ENCODE peak calls at places on chromosomes 7 and 10, in seven cellular contexts. D is A549, W is GM23338, L is mucosa of descending colon, C is choroid plexus epithelial cell, N is AG10803, V is hepatocyte. S is an unnamed sample.

GRCh38 chr7:137943132-137943551 is 58.7 kb downstream of the CREB3L2 start:
- DNase-seq in N (peak), W (peak), V (peak), D (no peak), L (no peak), C (peak), S (peak)

GRCh38 chr7:81299272-81299671 is 380.4 kb upstream of the SEMA3C start:
- DNase-seq in D (peak), N (peak), W (no peak), V (peak), L (no peak), C (peak), S (no peak)

GRCh38 chr10:86178401-86179142 is 188.0 kb downstream of the GRID1 start:
- DNase-seq in D (peak), L (no peak), N (peak), W (peak), C (peak), V (peak), S (no peak)

GRCh38 chr10:59177031-59177861 is 803 bp downstream of the PHYHIPL start:
- DNase-seq in D (peak), V (peak), C (peak), L (peak), W (peak), N (peak), S (peak)

GRCh38 chr10:121655254-121656142 is 57.3 kb upstream of the FGFR2 start:
- DNase-seq in D (no peak), N (no peak), C (no peak), W (peak), L (no peak), V (no peak), S (no peak)

GRCh38 chr7:40331915-40332314 is 197.1 kb downstream of the SUGCT start:
- DNase-seq in V (no peak), L (no peak), C (no peak), W (no peak), D (no peak), N (peak), S (no peak)

GRCh38 chr7:41169307-41169706 is 533.6 kb downstream of the INHBA start:
- DNase-seq in C (no peak), D (no peak), V (no peak), N (no peak), L (no peak), W (no peak), S (no peak)

GRCh38 chr7:16318989-16319915 is 102.1 kb downstream of the CRPPA start:
- DNase-seq in W (no peak), C (peak), N (no peak), V (no peak), D (peak), L (no peak), S (no peak)

GRCh38 chr7:111012799-111013675 is 77.9 kb upstream of the LRRN3 start:
- DNase-seq in N (no peak), V (no peak), W (no peak), L (no peak), D (no peak), C (no peak), S (no peak)

GRCh38 chr7:155922507-155922841 is 110.2 kb upstream of the SHH start:
- DNase-seq in L (no peak), N (no peak), D (no peak), C (no peak), W (no peak), V (no peak), S (no peak)

GRCh38 chr10:129764901-129765663 is 199.0 kb downstream of the EBF3 start:
- DNase-seq in C (no peak), L (no peak), W (no peak), V (no peak), D (no peak), N (no peak), S (no peak)

GRCh38 chr7:103636153-103636552 is 190.1 kb upstream of the SLC26A5 start:
- DNase-seq in N (no peak), D (no peak), L (no peak), W (peak), V (no peak), C (peak), S (no peak)

GRCh38 chr7:23246540-23246939 is at the start of gene GPNMB:
- DNase-seq in L (no peak), N (peak), V (peak), D (no peak), C (peak), W (peak), S (peak)

GRCh38 chr7:73879977-73880681 is 19.2 kb downstream of the TMEM270 start:
- DNase-seq in L (no peak), W (no peak), C (no peak), N (peak), V (no peak), D (peak), S (peak)

GRCh38 chr10:5858811-5859210 is 30.9 kb downstream of the ANKRD16 start:
- DNase-seq in C (no peak), W (no peak), D (no peak), V (no peak), L (no peak), N (no peak), S (no peak)

GRCh38 chr10:129416136-129416530 is 50.9 kb upstream of the MGMT start:
- DNase-seq in D (no peak), V (no peak), L (no peak), C (no peak), N (no peak), W (no peak), S (no peak)

GRCh38 chr7:44756904-44757303 is 8.3 kb downstream of the ZMIZ2 start:
- DNase-seq in C (no peak), L (no peak), N (no peak), V (no peak), D (no peak), W (no peak), S (no peak)

GRCh38 chr10:78165617-78166016 is 132.0 kb downstream of the RPS24 start:
- DNase-seq in C (no peak), W (peak), V (peak), D (peak), N (no peak), L (no peak), S (no peak)

GRCh38 chr7:157401567-157402387 is 65.0 kb downstream of the DNAJB6 start:
- DNase-seq in C (no peak), W (no peak), L (no peak), V (no peak), D (no peak), N (no peak), S (no peak)

GRCh38 chr7:101971457-101971856 is 154.0 kb downstream of the CUX1 start:
- DNase-seq in L (no peak), C (no peak), N (no peak), W (no peak), D (peak), V (no peak), S (no peak)

GRCh38 chr7:22821702-22822485 is 755 bp downstream of the TOMM7 start:
- DNase-seq in N (peak), L (peak), C (peak), D (no peak), V (peak), W (no peak), S (no peak)

GRCh38 chr10:122128357-122128756 is 139.4 kb downstream of the TACC2 start:
- DNase-seq in C (no peak), W (no peak), V (no peak), N (peak), D (no peak), L (no peak), S (peak)

GRCh38 chr10:120613180-120613579 is 156.2 kb downstream of the PLPP4 start:
- DNase-seq in D (no peak), W (no peak), L (no peak), C (no peak), N (no peak), V (no peak), S (no peak)

GRCh38 chr10:90288403-90288933 is 569.4 kb downstream of the HTR7 start:
- DNase-seq in N (no peak), V (no peak), L (no peak), D (no peak), W (peak), C (peak), S (no peak)

GRCh38 chr10:129761981-129762956 is 201.8 kb downstream of the EBF3 start:
- DNase-seq in N (no peak), V (no peak), C (no peak), L (no peak), D (no peak), W (no peak), S (peak)

GRCh38 chr10:133411523-133412380 is 12.7 kb downstream of the SPRN start:
- DNase-seq in D (no peak), L (no peak), N (no peak), C (no peak), W (no peak), V (no peak), S (no peak)

GRCh38 chr7:88218836-88219605 is 817 bp downstream of the SRI start:
- DNase-seq in C (peak), V (peak), W (peak), L (peak), N (peak), D (no peak), S (peak)

GRCh38 chr10:93068411-93069244 is 5.1 kb upstream of the CYP26A1 start:
- DNase-seq in D (peak), V (no peak), W (peak), N (peak), C (peak), L (no peak), S (no peak)
- TF ChIP-seq CTCF in D (peak), V (no peak), W (peak), N (no peak), C (peak), L (no peak), S (no peak)

GRCh38 chr10:74976565-74976964 is 134.9 kb upstream of the SAMD8 start:
- DNase-seq in L (no peak), D (peak), W (peak), C (no peak), N (no peak), V (no peak), S (no peak)
- TF ChIP-seq CTCF in L (no peak), D (no peak), W (peak), C (no peak), N (no peak), V (no peak), S (no peak)

DNA sequence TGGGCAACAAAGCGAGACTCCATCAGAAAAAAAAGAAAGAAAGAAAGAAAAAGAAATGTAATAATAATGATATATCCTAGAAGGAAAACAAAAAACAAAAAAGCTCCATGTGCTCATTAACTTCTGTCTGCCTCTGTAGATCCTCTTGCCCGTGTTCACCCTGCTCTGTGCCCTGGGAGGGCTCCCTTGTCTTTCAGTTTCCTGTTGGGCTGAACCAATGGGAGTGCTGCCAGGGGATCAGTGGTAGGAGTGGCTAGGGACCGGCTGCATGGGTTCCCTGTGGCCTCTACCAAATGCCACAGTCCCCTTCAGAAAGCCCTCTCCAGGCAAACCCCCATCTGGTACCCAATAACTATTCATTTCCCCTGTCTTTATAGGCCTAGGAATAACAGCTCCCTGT is 51.8 kb upstream of the PARD3 start:
- DNase-seq in C (no peak), L (peak), D (no peak), N (no peak), V (no peak), W (peak), S (no peak)
- TF ChIP-seq CTCF in C (no peak), L (no peak), D (no peak), N (no peak), V (no peak), W (no peak), S (no peak)

DNA sequence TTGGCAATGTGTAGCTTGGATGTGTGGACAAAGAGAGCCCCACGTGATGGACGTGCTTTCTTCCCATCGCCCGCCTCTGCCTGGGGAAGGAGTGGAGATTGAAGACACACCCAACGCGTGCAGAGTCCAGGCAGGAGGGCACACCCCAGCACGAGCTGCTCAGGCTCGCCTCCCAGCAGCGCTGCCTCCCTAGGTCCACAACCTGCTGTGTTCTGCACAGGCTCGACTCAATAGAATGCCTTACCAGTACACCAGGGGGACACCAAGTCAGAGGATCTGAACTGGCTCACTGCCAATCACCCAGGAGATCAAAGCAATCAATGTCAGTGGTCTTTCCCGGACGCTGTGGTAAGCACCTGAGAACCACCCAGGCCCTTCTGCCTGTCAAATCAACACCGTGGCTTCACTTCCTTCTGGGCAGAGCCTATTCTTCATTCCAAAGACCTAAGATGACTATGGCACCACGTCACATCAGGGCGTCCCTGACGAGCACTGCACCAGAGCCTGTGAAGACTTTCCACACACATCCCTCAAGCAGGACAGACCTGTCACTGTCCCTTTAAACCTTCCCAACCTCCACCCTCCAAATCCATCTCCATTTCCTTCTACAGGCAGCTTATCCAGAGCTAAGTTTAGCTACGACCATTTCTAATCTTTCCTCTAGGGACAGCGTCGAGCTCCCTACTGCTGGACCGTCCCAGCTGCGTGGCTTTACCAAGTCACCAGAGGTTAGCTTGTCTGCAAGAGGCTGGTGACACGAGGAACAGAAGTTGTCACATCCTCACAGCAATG is 72.3 kb downstream of the AMZ1 start:
- DNase-seq in W (peak), N (peak), L (peak), V (peak), C (peak), D (peak), S (peak)
- TF ChIP-seq CTCF in W (peak), N (peak), L (peak), V (peak), C (peak), D (no peak), S (peak)

DNA sequence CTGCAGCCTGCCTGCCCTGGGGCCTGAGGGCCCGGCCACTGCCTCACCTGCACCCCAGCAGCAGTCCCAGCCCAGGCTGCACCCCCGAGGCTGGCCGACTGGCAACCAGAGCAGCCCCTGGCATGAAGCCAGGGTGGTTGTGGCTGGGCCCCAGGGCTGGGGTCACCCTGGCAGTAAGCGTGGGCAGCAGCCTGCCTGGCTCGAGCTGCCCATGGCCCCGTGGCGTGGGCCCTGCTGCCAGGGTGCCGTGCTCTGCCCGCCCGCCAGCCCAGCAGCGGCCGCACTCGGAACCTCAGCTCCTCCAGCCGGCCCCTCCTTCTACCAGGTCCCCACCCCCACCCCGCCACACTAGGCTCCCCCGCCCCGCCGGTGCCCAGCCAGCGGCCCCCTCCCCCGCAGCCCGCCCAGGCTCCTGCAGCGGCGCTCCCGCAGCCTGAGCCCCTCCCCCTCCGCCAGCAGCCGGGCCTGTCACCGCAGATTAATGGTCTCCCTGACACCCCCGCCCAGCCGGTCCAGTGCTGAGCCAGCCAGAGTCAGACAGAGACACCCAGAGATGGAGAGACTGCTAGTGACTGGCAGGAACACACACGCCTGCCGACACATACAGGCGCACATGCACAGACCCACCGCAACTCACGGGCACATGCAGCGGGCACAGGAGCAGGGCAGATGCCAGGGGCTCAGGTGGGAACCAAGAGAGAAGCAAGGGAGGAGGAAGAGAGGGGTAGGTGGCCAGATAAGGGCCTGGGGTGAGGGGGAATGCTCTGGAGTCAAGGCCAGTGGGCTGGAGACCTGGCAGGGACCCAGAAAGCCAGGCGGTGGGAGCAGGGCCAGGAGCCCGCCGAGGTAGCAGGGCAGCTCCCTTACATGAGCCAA is 22.4 kb downstream of the KCNH2 start:
- DNase-seq in N (no peak), V (peak), D (no peak), L (peak), W (peak), C (no peak), S (no peak)
- TF ChIP-seq CTCF in N (no peak), V (no peak), D (no peak), L (no peak), W (no peak), C (no peak), S (no peak)

DNA sequence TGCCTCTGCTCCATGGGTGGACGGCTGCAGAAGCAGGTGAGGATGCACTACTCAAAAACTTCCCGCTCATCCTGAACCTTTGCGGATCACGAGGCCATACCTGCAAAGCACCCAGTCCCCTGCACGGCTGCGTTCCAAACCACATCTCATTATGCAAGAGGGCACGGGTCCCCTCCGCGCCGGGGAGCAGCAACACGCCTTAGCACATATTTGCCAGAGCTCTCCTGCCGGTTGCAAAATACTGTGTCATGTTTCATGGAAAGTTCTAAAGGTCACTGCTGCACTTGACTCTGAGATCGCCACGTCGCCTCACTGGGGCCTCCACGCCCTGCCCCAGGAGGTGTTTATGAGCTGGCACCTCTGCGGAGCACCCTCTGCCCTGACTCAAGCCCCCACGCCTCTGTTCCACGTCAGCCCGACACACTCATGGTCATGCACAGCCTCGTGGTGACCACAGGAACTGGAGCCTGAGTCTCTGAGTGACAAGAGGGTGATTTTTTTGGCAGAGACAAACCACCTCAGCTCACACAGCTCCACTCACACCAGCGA is 131.8 kb downstream of the PRKAG2 start:
- DNase-seq in C (peak), N (peak), L (peak), V (peak), W (no peak), D (peak), S (peak)
- TF ChIP-seq CTCF in C (peak), N (peak), L (peak), V (peak), W (no peak), D (peak), S (peak)

DNA sequence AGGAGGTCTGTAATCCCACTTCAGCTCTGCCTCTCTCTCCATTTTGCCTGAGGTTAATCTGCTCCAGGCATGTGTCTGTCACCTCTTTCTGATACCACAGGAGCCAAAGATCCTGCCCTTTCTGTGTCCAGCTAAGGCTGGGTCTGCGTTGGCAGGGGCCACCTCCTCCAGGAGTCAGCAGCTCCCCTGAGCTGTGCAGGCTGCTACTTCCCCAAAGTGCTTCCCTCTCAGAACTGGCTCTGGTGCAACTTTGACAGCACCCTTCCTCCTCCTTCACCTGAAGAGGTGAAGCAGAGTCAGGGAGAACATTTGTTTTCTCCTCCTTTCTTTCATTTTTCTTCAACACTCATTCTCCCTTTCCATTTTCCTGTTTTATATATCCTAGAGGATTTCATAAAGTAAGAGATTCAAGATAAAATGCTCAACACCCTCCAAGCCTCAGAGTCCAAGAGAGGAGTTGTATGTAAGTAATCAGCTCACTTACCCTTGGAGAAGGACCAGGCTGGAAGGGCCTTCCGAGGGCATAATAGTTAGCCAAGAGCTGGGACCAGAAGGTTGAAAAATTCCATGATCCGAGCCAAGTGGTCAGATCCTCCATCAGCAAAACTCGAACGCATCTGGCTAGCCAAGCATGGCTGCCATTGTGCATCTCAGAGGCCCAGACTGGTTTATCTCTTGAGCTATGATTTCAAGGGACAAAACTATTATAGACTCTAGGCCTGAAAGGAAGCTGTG is 257.3 kb downstream of the PTEN start:
- DNase-seq in L (no peak), W (no peak), V (no peak), C (no peak), N (no peak), D (no peak), S (no peak)
- TF ChIP-seq CTCF in L (no peak), W (no peak), V (no peak), C (no peak), N (no peak), D (no peak), S (no peak)

GRCh38 chr7:7765422-7765821 is 47.0 kb upstream of the RPA3 start:
- DNase-seq in W (no peak), C (no peak), V (no peak), N (no peak), L (no peak), D (peak), S (no peak)

GRCh38 chr7:7761974-7762769 is 43.8 kb upstream of the RPA3 start:
- DNase-seq in L (no peak), W (no peak), V (peak), C (peak), N (peak), D (peak), S (no peak)

GRCh38 chr7:7761340-7761973 is 43.0 kb upstream of the RPA3 start:
- DNase-seq in D (peak), C (peak), N (peak), W (no peak), V (peak), L (no peak), S (no peak)

GRCh38 chr7:7766671-7767070 is 48.3 kb upstream of the RPA3 start:
- DNase-seq in L (no peak), C (peak), D (no peak), W (no peak), V (no peak), N (no peak), S (no peak)

GRCh38 chr7:7764515-7765138 is 46.2 kb upstream of the RPA3 start:
- DNase-seq in D (no peak), W (no peak), N (no peak), L (no peak), C (no peak), V (no peak), S (no peak)
- TF ChIP-seq CTCF in D (no peak), W (no peak), N (no peak), L (no peak), C (no peak), V (peak), S (no peak)

GRCh38 chr7:108488902-108489538 is 32.8 kb upstream of the NRCAM start:
- DNase-seq in V (no peak), L (no peak), C (no peak), N (no peak), D (peak), W (peak), S (no peak)
- TF ChIP-seq CTCF in V (no peak), L (no peak), C (no peak), N (no peak), D (no peak), W (no peak), S (no peak)